ENCODE peak calls at places on chromosomes 1 and 21, in eight cellular contexts. D, F, J, R, Z, W, P and H are unnamed samples.
A peak's percentile ranks its signal among the peaks of the same experiment; 100 is the strongest.

GRCh38 chr1:216221260-216221700 is 202.0 kb downstream of the USH2A start:
- DNase-seq in R (peak; percentile 96), D (peak; percentile 86), J (no peak), W (peak; percentile 88), F (peak; percentile 28), Z (peak; percentile 69), P (peak; percentile 78), H (peak; percentile 59)

GRCh38 chr1:150397392-150398032 is 33.6 kb downstream of the RPRD2 start:
- DNase-seq in W (no peak), F (no peak), D (no peak), Z (no peak), J (no peak), P (no peak), R (no peak), H (no peak)

GRCh38 chr1:117209094-117209493 is 1.6 kb downstream of the VTCN1 start:
- DNase-seq in F (no peak), R (peak; percentile 40), Z (no peak), P (no peak), J (no peak), W (no peak), D (no peak), H (no peak)

GRCh38 chr1:46554236-46555080 is 3.0 kb upstream of the KNCN start:
- DNase-seq in Z (no peak), W (no peak), J (no peak), D (no peak), P (no peak), R (no peak), F (no peak), H (no peak)

GRCh38 chr1:219340796-219341195 is 167.1 kb downstream of the LYPLAL1 start:
- DNase-seq in Z (no peak), D (peak; percentile 85), J (no peak), R (peak; percentile 71), P (peak; percentile 23), W (peak; percentile 21), F (no peak), H (no peak)

GRCh38 chr1:46171351-46171750 is 3.5 kb upstream of the TSPAN1 start:
- DNase-seq in W (no peak), J (no peak), F (peak; percentile 68), P (no peak), Z (no peak), D (no peak), R (peak; percentile 21), H (no peak)

GRCh38 chr21:27681038-27681437 is 714.1 kb upstream of the ADAMTS5 start:
- DNase-seq in J (no peak), P (no peak), F (no peak), D (peak; percentile 46), Z (no peak), W (peak; percentile 21), R (peak; percentile 32), H (peak; percentile 52)

GRCh38 chr1:241738710-241739109 is 86.6 kb downstream of the WDR64 start:
- DNase-seq in R (no peak), J (no peak), D (no peak), Z (no peak), W (no peak), F (no peak), P (no peak), H (no peak)

GRCh38 chr1:119742193-119742592 is 26.5 kb downstream of the HMGCS2 start:
- DNase-seq in F (no peak), R (no peak), D (peak; percentile 38), Z (no peak), W (no peak), J (no peak), P (no peak), H (peak; percentile 14)

GRCh38 chr21:37551406-37552355 is 185.1 kb downstream of the DYRK1A start:
- DNase-seq in W (peak; percentile 39), P (peak; percentile 82), D (no peak), F (peak; percentile 28), Z (no peak), J (no peak), R (no peak), H (no peak)

GRCh38 chr21:43720539-43721224 is 1.8 kb downstream of the PDXK start:
- DNase-seq in J (no peak), P (no peak), D (no peak), R (no peak), W (no peak), F (no peak), Z (no peak), H (no peak)

GRCh38 chr1:213994888-213995287 is 7.1 kb downstream of the PROX1 start:
- DNase-seq in Z (no peak), F (no peak), D (no peak), R (no peak), W (no peak), J (no peak), P (no peak), H (no peak)

DNA sequence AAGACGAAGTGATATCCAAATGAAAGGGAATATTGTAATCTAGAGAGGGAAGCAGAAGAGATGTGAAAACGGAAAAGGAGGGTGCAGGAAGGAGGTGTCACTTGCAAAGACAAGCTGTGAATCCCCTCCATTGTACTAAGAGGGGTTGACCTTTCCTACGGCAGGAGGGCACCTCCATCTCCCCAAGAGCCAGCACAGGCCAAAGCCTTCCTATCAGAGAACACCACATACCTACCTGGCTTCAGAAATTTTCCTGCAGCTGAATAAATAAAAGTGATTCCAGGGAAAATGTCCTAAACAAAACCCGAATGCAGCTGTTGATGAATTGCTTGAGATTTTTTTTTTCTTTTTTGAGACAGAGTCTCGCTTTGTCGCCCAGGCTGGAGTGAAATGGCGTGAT is 14.3 kb downstream of the KANK4 start:
- DNase-seq in D (no peak), F (no peak), W (no peak), R (no peak), J (no peak), P (no peak), Z (no peak), H (no peak)
- H3K27me3 ChIP-seq in D (no peaks in the 10 kb centered on the region), F (peaks cover 3% of the 10 kb centered on the region), W (no peaks in the 10 kb centered on the region), R (no peaks in the 10 kb centered on the region), J (no peaks in the 10 kb centered on the region), P (no peaks in the 10 kb centered on the region), Z (no peaks in the 10 kb centered on the region), H (no peaks in the 10 kb centered on the region)

GRCh38 chr1:61087574-61087973 is 5.2 kb downstream of the NFIA start:
- DNase-seq in J (no peak), Z (no peak), W (no peak), D (no peak), F (no peak), R (no peak), P (peak; percentile 33), H (no peak)
- H3K4me3 ChIP-seq in J (peak overlapping the region; percentile 6), Z (no peak overlapping the region), W (no peak overlapping the region), D (no peak overlapping the region), F (no peak overlapping the region), R (no peak overlapping the region), P (no peak overlapping the region), H (no peak overlapping the region)

DNA sequence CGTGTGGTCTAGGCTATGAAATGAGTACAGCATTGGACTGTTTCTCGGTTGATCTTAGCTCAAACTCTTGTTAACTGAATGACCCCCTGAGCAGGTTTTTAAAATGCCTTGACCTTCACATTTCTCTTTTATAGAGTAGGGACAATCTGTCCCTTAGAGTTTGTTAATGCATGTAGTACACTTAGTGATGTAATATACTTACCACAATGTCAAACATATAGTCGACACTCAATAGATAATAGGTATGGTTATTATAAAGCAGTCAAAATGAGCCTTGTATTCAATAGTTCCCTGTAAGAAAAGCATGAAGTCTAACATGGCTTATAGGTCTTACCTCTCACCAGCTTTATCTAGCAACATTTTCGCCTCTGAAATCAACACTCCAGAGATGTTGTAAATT is 161.0 kb upstream of the RUNX1 start:
- DNase-seq in W (no peak), F (no peak), P (no peak), Z (no peak), J (no peak), D (no peak), R (no peak), H (no peak)
- H3K36me3 ChIP-seq in W (no peaks in the 10 kb centered on the region), F (no peaks in the 10 kb centered on the region), P (no peaks in the 10 kb centered on the region), Z (no peaks in the 10 kb centered on the region), J (no peaks in the 10 kb centered on the region), D (no peaks in the 10 kb centered on the region), R (no peaks in the 10 kb centered on the region), H (no peaks in the 10 kb centered on the region)

GRCh38 chr1:204380293-204380831 is 20.6 kb upstream of the PLEKHA6 start:
- DNase-seq in P (no peak), R (peak; percentile 79), J (no peak), D (no peak), Z (no peak), F (no peak), W (no peak), H (no peak)
- H3K27me3 ChIP-seq in P (peaks cover 90% of the 10 kb centered on the region), R (no peaks in the 10 kb centered on the region), J (peaks cover 36% of the 10 kb centered on the region), D (peaks cover 73% of the 10 kb centered on the region), Z (peaks cover 33% of the 10 kb centered on the region), F (peaks cover 33% of the 10 kb centered on the region), W (peaks cover 45% of the 10 kb centered on the region), H (peaks cover 60% of the 10 kb centered on the region)

GRCh38 chr1:41285818-41286217 is 43.7 kb upstream of the SCMH1 start:
- DNase-seq in J (no peak), D (no peak), R (no peak), P (no peak), F (no peak), W (no peak), Z (no peak), H (no peak)

GRCh38 chr1:41286486-41286885 is 44.4 kb upstream of the SCMH1 start:
- DNase-seq in D (no peak), R (no peak), F (no peak), J (no peak), P (no peak), Z (peak; percentile 26), W (no peak), H (no peak)

GRCh38 chr1:41284121-41284520 is 42.0 kb upstream of the SCMH1 start:
- DNase-seq in Z (no peak), P (no peak), J (no peak), D (no peak), W (no peak), R (no peak), F (no peak), H (no peak)

GRCh38 chr1:41289196-41289595 is 47.1 kb upstream of the SCMH1 start:
- DNase-seq in F (no peak), J (no peak), D (no peak), R (no peak), P (no peak), Z (no peak), W (no peak), H (no peak)

GRCh38 chr1:41286992-41287391 is 44.9 kb upstream of the SCMH1 start:
- DNase-seq in D (no peak), P (no peak), F (no peak), W (peak; percentile 5), J (no peak), R (no peak), Z (no peak), H (no peak)
- H3K4me3 ChIP-seq in D (no peak overlapping the region), P (no peak overlapping the region), F (no peak overlapping the region), W (no peak overlapping the region), J (no peak overlapping the region), R (no peak overlapping the region), Z (no peak overlapping the region), H (no peak overlapping the region)

DNA sequence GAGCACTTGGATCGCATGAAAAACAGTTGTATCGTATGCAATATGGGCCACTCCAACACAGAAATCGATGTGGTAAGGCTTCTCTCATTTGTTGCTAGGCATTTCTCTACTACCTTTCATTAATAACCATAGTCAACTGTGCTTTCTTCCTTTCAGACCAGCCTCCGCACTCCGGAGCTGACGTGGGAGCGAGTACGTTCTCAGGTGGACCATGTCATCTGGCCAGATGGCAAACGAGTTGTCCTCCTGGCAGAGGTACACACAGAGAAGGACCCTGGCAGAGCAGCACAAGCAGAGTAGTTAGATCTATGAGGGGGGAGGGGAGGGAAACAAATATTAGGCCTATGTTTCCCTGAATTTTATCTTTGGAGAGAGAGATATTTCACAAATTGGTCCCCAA is 16.0 kb upstream of the STRIP1 start:
- DNase-seq in D (no peak), J (no peak), Z (no peak), F (no peak), R (no peak), P (no peak), W (no peak), H (no peak)
- H3K36me3 ChIP-seq in D (peaks cover 63% of the 10 kb centered on the region), J (peaks cover 74% of the 10 kb centered on the region), Z (peaks cover 88% of the 10 kb centered on the region), F (peaks cover 100% of the 10 kb centered on the region), R (peaks cover 84% of the 10 kb centered on the region), P (peaks cover 93% of the 10 kb centered on the region), W (peaks cover 21% of the 10 kb centered on the region), H (peaks cover 98% of the 10 kb centered on the region)

GRCh38 chr1:18631496-18632217 is 1.0 kb downstream of the PAX7 start:
- DNase-seq in W (no peak), F (no peak), D (no peak), R (no peak), Z (no peak), J (no peak), P (no peak), H (no peak)
- H3K27me3 ChIP-seq in W (peaks cover 49% of the 10 kb centered on the region), F (peaks cover 100% of the 10 kb centered on the region), D (peaks cover 80% of the 10 kb centered on the region), R (peaks cover 73% of the 10 kb centered on the region), Z (peaks cover 76% of the 10 kb centered on the region), J (peaks cover 93% of the 10 kb centered on the region), P (peaks cover 100% of the 10 kb centered on the region), H (peaks cover 58% of the 10 kb centered on the region)